ENCODE peak calls at places on chromosomes 6 and 20, in four cellular contexts. D, K, N and P are unnamed samples.

GRCh38 chr6:144307880-144308279 is 22.7 kb downstream of the UTRN start:
- DNase-seq in N (no peak), K (no peak), D (peak), P (no peak)

GRCh38 chr20:54151511-54152226 is 22.1 kb downstream of the CYP24A1 start:
- DNase-seq in N (no peak), K (no peak), D (no peak), P (no peak)

GRCh38 chr6:121881974-121882667 is 446.7 kb downstream of the GJA1 start:
- DNase-seq in K (no peak), N (no peak), D (no peak), P (no peak)

GRCh38 chr6:38137609-38138008 is 318.1 kb downstream of the ZFAND3 start:
- DNase-seq in N (no peak), K (no peak), D (no peak), P (peak)

GRCh38 chr6:23511797-23512196 is 614.2 kb upstream of the NRSN1 start:
- DNase-seq in K (no peak), D (no peak), N (no peak), P (no peak)

GRCh38 chr6:168061269-168062210 is 17.5 kb downstream of the FRMD1 start:
- DNase-seq in K (no peak), D (no peak), N (no peak), P (no peak)

GRCh38 chr6:7819641-7820040 is 90.9 kb downstream of the TXNDC5 start:
- DNase-seq in K (no peak), D (no peak), N (no peak), P (no peak)

GRCh38 chr20:5658897-5659296 is 91.3 kb upstream of the SHLD1 start:
- DNase-seq in K (peak), D (peak), N (no peak), P (no peak)

GRCh38 chr20:34907616-34908469 is 31.4 kb downstream of the ACSS2 start:
- DNase-seq in N (no peak), D (peak), K (peak), P (no peak)

GRCh38 chr6:36662827-36663256 is 15.7 kb upstream of the CDKN1A start:
- DNase-seq in N (no peak), D (no peak), K (peak), P (no peak)

GRCh38 chr6:17281100-17281496 is at the start of gene RBM24:
- DNase-seq in N (no peak), D (peak), K (peak), P (peak)

GRCh38 chr20:57783956-57784837 is 74.4 kb upstream of the PMEPA1 start:
- DNase-seq in D (no peak), N (no peak), K (no peak), P (no peak)

GRCh38 chr20:58482416-58482815 is 32.8 kb downstream of the APCDD1L start:
- DNase-seq in K (no peak), N (no peak), D (peak), P (no peak)

GRCh38 chr20:41714030-41714429 is 95.9 kb upstream of the CHD6 start:
- DNase-seq in K (no peak), N (no peak), D (peak), P (no peak)

GRCh38 chr20:46552460-46553420 is 2.3 kb upstream of the OCSTAMP start:
- DNase-seq in K (no peak), N (peak), D (peak), P (no peak)

GRCh38 chr20:48278961-48279481 is 493.7 kb upstream of the SULF2 start:
- DNase-seq in D (no peak), K (no peak), N (no peak), P (no peak)
- TF ChIP-seq SP1 in D (no peak), K (no peak), N (no peak), P (no peak)

DNA sequence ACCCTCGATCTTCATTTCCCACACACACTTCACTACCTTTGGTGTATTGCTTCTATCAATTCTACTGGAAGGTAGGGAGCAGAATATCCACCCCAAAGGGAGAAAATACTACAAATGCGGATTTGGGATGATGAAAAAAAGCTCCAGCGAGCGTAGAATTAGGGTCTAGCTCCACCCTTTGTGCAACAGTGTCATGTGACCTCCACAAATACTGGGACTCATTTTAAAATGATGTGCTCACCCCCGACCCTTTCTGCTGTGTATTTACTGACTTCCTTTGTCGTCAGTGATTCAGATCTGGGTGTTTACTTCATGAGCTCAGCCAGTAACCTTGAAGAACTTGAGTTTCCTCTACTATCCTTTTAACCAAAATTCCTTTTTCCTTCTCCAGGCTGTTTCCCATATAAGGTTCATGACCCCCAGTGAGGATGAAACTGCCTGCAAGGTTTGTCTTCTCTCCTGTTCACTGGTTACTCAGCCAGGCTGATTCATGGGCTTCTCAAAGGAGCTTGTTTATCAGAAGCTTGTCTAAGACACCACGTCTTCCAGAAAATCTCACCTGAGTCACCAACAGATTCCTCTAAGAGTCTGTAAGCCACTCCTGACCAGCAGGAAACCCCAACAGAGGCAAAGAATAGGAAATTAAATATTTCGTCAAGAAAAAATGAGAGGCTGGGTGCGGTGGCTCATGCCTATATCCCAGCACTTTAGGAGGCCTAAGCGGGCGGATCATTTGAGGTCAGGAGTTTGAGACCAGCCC is 39.6 kb upstream of the PAX1 start:
- DNase-seq in D (no peak), N (no peak), K (no peak), P (no peak)
- TF ChIP-seq CBFB in D (no peak), N (no peak), K (no peak), P (no peak)

DNA sequence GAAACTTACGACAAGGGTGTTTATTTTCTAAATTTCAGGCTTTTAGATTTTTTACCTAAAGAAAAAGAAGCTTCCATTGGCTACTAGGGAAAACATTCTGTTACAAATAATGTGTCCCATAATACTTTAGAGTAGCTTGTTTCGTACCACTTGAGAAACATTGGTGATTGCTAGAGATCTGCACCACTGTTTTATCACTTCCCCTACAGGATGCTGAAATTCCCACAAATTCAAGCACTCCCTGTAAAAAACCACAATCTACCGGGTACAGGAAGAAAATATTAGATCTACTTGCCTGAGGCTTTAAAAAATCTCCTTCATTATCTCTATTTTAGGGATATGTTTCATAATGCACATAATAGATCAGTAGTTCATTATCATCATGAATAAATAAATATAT is 29.9 kb downstream of the SEL1L2 start:
- DNase-seq in K (no peak), N (no peak), D (no peak), P (no peak)
- TF ChIP-seq SP1 in K (no peak), N (no peak), D (no peak), P (no peak)

DNA sequence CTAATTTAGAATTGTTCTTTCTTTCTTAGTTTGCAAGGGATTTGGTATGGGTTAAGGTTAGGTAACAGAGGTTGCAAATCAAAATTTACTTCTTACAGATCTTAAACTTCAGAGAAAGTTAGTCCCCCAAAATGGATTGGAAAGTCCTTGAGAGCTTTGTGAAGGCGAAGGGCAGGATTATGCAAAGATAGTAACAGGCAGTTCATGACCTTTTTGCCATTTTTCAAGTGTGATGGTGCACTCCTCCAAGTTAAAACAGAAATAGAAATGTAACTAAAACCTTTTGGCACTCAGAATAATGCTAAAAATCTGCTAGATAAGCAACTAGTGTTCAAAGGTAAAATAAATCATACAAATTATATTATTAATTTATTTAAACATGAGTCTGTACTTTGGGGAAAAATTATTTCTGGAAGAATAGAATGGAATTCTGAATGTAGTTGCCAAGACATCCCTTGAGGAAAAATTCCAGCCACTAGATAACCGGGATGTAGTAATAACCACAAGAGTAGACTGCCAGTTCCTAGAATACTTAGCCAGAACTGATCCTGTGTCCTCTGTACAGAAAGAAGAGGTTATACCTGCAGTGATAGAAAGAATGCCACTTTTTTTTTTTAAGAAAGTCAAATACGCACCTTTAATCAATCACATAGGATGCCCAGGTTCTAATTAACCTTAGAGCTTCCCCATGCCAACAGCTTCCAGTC is 31.8 kb upstream of the DAAM2 start:
- DNase-seq in K (no peak), N (no peak), D (no peak), P (no peak)
- TF ChIP-seq CBFB in K (no peak), N (no peak), D (no peak), P (no peak)